ENCODE peak calls at places on chromosomes 6 and 20, in nine cellular contexts. R is WERI-Rb-1, I is HepG2, B is left ventricle myocardium inferior, T is uterus, W is pancreas, V is stomach, C is colonic mucosa, X is OCI-LY7. U is an unnamed sample.

GRCh38 chr6:147285087-147285855 is 81.1 kb downstream of the STXBP5 start:
- DNase-seq in I (peak; percentile 46), V (no peak), B (no peak), T (no peak), C (no peak), X (peak; percentile 40), W (no peak), R (no peak), U (peak; percentile 16)

GRCh38 chr6:45532626-45533258 is 155.0 kb upstream of the SUPT3H start:
- DNase-seq in C (no peak), X (no peak), W (no peak), I (no peak), V (no peak), B (no peak), T (no peak), R (no peak), U (no peak)

GRCh38 chr6:21138359-21139094 is 455.0 kb upstream of the SOX4 start:
- DNase-seq in C (no peak), W (no peak), V (no peak), B (no peak), T (no peak), I (no peak), X (no peak), R (peak; percentile 94), U (no peak)

GRCh38 chr6:32882879-32883250 is 28.9 kb downstream of the PSMB9 start:
- DNase-seq in T (no peak), V (no peak), W (no peak), C (no peak), R (no peak), B (no peak), I (no peak), X (no peak), U (peak; percentile 35)

GRCh38 chr6:45495404-45496084 is 117.8 kb upstream of the SUPT3H start:
- DNase-seq in I (no peak), T (no peak), C (no peak), X (no peak), B (no peak), W (no peak), R (no peak), V (no peak), U (no peak)

GRCh38 chr6:123570813-123571684 is 65.7 kb downstream of the TRDN start:
- DNase-seq in R (no peak), W (no peak), B (no peak), T (no peak), X (no peak), V (no peak), I (no peak), C (no peak), U (no peak)

GRCh38 chr6:11909696-11910132 is 102.4 kb upstream of the HIVEP1 start:
- DNase-seq in T (no peak), R (no peak), C (no peak), V (no peak), W (no peak), I (no peak), X (no peak), B (no peak), U (no peak)

GRCh38 chr20:41276317-41276751 is 41.2 kb downstream of the ZHX3 start:
- DNase-seq in W (no peak), B (no peak), C (no peak), V (no peak), X (no peak), R (no peak), T (no peak), I (no peak), U (no peak)

GRCh38 chr20:32510601-32511357 is 74.4 kb downstream of the NOL4L start:
- DNase-seq in I (peak; percentile 44), R (no peak), V (peak; percentile 58), W (no peak), B (no peak), X (no peak), T (no peak), C (no peak), U (no peak)

GRCh38 chr20:49045440-49046086 is 549 bp upstream of the CSE1L start:
- DNase-seq in C (peak; percentile 36), X (peak; percentile 37), T (no peak), V (peak; percentile 37), B (peak; percentile 44), I (peak; percentile 29), R (no peak), W (peak; percentile 37), U (no peak)

GRCh38 chr6:161139766-161140553 is 133.9 kb downstream of the AGPAT4 start:
- DNase-seq in T (no peak), I (no peak), V (peak; percentile 53), X (no peak), R (no peak), B (peak; percentile 41), W (no peak), C (peak; percentile 52), U (no peak)

GRCh38 chr20:47348539-47349142 is 7.9 kb downstream of the ZMYND8 start:
- DNase-seq in V (no peak), I (no peak), C (no peak), W (no peak), R (no peak), X (no peak), B (no peak), T (no peak), U (no peak)

GRCh38 chr6:53544050-53544499 is 826 bp downstream of the GCLC start:
- DNase-seq in B (no peak), V (no peak), R (no peak), T (no peak), C (peak; percentile 41), I (no peak), X (peak; percentile 28), W (peak; percentile 11), U (peak; percentile 42)

GRCh38 chr6:31574106-31575061 is 981 bp upstream of the TNF start:
- DNase-seq in W (no peak), C (no peak), B (no peak), R (no peak), I (no peak), T (no peak), V (no peak), X (no peak), U (no peak)
- TF ChIP-seq CTCF in W (no peak), C (no peak), B (no peak), R (peak; percentile 48), I (peak; percentile 27), T (no peak), V (no peak), X (peak; percentile 64), U (no peak)

DNA sequence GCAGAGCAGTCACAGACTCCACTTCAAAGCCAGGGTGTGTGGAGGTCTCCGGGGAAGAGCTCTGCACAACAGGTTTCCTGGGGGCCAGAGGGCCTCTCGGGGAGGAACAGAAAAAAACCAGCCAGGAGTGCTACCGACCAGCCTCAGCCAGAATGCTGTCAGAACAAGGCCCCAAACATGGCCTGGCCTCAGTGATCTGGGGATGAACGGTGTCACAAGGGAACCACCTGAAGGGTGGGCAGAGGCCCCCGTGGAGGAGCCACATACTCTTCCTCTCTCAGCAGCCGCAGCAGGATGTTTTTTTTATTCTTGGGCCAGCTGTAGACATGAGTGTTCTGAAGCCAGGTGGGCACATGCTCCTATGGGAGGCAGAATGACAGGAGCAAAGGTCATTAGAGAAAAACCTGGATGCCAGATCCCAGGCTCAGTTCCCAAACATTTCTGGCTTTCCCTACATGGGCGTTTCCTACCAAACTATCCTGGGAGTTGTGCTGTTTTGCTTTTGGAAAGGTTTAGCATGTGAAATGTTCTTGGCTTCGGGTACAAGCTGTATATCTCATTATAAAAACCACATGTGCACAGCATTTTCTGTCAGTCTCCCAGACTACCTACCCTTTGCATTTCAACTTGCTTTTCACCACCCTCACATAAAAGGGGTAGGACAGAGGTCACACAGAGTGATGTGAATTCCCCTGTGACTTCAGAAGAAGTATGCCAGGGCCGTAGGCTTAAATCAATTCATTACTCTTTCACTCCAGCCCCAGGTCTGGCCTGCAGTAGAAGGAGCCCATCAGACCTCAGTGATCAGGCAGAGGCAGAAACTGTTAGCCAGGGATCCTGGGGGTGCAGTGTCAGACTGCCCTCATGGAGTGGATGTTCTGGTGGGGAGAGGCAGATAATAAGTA is 46.2 kb downstream of the TRAF3IP2 start:
- DNase-seq in T (peak; percentile 67), W (peak; percentile 34), X (peak; percentile 76), B (no peak), I (peak; percentile 34), V (no peak), R (no peak), C (peak; percentile 32), U (no peak)
- H3K27ac ChIP-seq in T (peak overlapping the region; percentile 93), W (peak overlapping the region; percentile 15), X (peak overlapping the region; percentile 49), B (peak overlapping the region; percentile 80), I (no peak overlapping the region), V (peak overlapping the region; percentile 22), R (no peak overlapping the region), C (peak overlapping the region; percentile 8), U (peak overlapping the region; percentile 81)

GRCh38 chr6:134438825-134439224 is 120.9 kb upstream of the SGK1 start:
- DNase-seq in T (no peak), C (no peak), B (no peak), X (no peak), W (no peak), I (no peak), V (no peak), R (no peak), U (no peak)

GRCh38 chr6:134436281-134436815 is 118.4 kb upstream of the SGK1 start:
- DNase-seq in B (no peak), R (no peak), I (peak; percentile 41), C (no peak), W (no peak), V (no peak), X (peak; percentile 37), T (peak; percentile 20), U (peak; percentile 92)

GRCh38 chr6:134435814-134436280 is 117.9 kb upstream of the SGK1 start:
- DNase-seq in B (no peak), V (no peak), R (no peak), C (no peak), I (no peak), W (no peak), X (peak; percentile 2), T (no peak), U (no peak)

GRCh38 chr6:134436950-134437349 is 119.0 kb upstream of the SGK1 start:
- DNase-seq in W (no peak), T (no peak), I (no peak), B (no peak), R (no peak), C (no peak), V (no peak), X (peak; percentile 23), U (no peak)

GRCh38 chr6:134437376-134437775 is 119.5 kb upstream of the SGK1 start:
- DNase-seq in W (no peak), T (no peak), V (no peak), X (peak; percentile 20), C (no peak), I (no peak), R (no peak), B (no peak), U (no peak)
- TF ChIP-seq CTCF in W (no peak), T (no peak), V (no peak), X (peak; percentile 20), C (no peak), I (no peak), R (no peak), B (peak; percentile 11), U (no peak)

DNA sequence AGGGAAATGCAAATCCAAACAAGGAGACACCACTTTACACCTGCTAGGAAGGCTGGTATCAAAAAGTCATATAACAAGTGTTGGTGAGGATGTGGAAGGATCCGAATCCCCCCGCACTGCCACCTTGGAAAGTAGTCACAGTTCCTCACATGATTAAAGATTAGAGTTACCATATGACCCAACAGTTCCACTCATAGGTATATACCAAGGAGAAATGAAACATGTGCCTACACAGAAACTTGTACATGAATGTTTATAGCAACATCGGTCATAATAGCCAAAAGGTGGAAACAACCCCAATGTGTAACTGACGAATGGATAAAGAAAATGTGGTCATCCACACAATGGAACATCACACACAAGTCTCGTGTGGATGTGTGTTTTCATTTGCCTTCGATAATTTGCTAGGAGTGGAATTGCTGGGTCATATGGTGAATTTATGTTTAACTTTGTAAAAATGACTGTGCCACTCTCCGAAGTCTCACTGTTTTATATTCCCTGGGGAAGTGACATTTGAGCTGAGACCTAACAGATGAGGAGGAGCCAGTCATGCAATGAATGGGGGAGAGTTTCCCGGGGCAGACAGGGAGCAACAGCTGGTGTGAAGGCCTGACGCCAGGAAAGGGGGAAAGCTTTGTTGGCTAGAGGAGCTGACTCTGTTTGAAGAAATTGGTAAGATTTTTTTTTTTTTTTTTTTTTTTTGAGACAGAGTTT is 125.9 kb upstream of the MLN start:
- DNase-seq in R (peak; percentile 77), C (no peak), T (no peak), I (no peak), W (peak; percentile 16), B (peak; percentile 39), X (no peak), V (no peak), U (no peak)
- H3K27ac ChIP-seq in R (peak overlapping the region; percentile 57), C (no peak overlapping the region), T (no peak overlapping the region), I (no peak overlapping the region), W (no peak overlapping the region), B (no peak overlapping the region), X (no peak overlapping the region), V (no peak overlapping the region), U (no peak overlapping the region)

U was measured in RWPE1.